ENCODE peak calls at places on chromosome 11, in four cellular contexts. S, G, H and P are unnamed samples.
A peak's percentile ranks its signal among the peaks of the same experiment; 100 is the strongest.

GRCh38 chr11:116037851-116038250 is 533.6 kb upstream of the CADM1 start:
- DNase-seq in G (no peak), H (peak; percentile 64), S (no peak), P (peak; percentile 74)

GRCh38 chr11:86068138-86068861 is 584 bp downstream of the PICALM start:
- DNase-seq in S (peak; percentile 51), H (peak; percentile 32), G (peak; percentile 63), P (peak; percentile 52)

GRCh38 chr11:104803770-104804169 is 94.5 kb downstream of the CASP12 start:
- DNase-seq in S (no peak), H (no peak), G (no peak), P (no peak)

GRCh38 chr11:46615756-46616155 is 1.3 kb downstream of the HARBI1 start:
- DNase-seq in H (no peak), G (no peak), S (no peak), P (no peak)

GRCh38 chr11:115645631-115646271 is 141.5 kb upstream of the CADM1 start:
- DNase-seq in G (peak; percentile 76), S (peak; percentile 20), H (no peak), P (peak; percentile 87)

GRCh38 chr11:83008581-83008923 is 63.1 kb downstream of the RAB30 start:
- DNase-seq in S (no peak), G (no peak), H (no peak), P (no peak)

GRCh38 chr11:130474637-130475400 is 26.4 kb downstream of the ADAMTS15 start:
- DNase-seq in H (no peak), G (no peak), S (no peak), P (no peak)

GRCh38 chr11:10646005-10646404 is 47.5 kb downstream of the IRAG1 start:
- DNase-seq in G (no peak), S (no peak), H (no peak), P (no peak)

GRCh38 chr11:8693010-8693551 is 10.5 kb downstream of the RPL27A start:
- DNase-seq in H (no peak), S (no peak), G (no peak), P (no peak)

GRCh38 chr11:60887531-60887930 is 18.9 kb downstream of the PRPF19 start:
- DNase-seq in G (no peak), S (peak; percentile 66), H (peak; percentile 18), P (peak; percentile 73)

GRCh38 chr11:123151366-123151765 is 43.7 kb downstream of the CLMP start:
- DNase-seq in G (no peak), H (no peak), S (no peak), P (no peak)

GRCh38 chr11:28966951-28967350 is 858.8 kb downstream of the METTL15 start:
- DNase-seq in H (no peak), G (no peak), S (no peak), P (no peak)

GRCh38 chr11:113553905-113554304 is 78.7 kb upstream of the DRD2 start:
- DNase-seq in G (no peak), H (no peak), S (no peak), P (peak; percentile 37)

GRCh38 chr11:8261921-8262551 is 1.6 kb downstream of the LMO1 start:
- DNase-seq in S (no peak), G (no peak), H (no peak), P (no peak)

GRCh38 chr11:45298718-45299117 is 12.6 kb upstream of the SYT13 start:
- DNase-seq in H (no peak), S (no peak), G (no peak), P (no peak)

GRCh38 chr11:64385953-64386704 is 27.2 kb downstream of the RPS6KA4 start:
- DNase-seq in H (no peak), G (no peak), S (no peak), P (no peak)

GRCh38 chr11:80096736-80097135 is 655.9 kb upstream of the TENM4 start:
- DNase-seq in S (no peak), G (no peak), H (no peak), P (no peak)

GRCh38 chr11:131932584-131933360 is 562.4 kb downstream of the NTM start:
- DNase-seq in S (peak; percentile 33), G (peak; percentile 52), H (no peak), P (no peak)

GRCh38 chr11:10777393-10777793 is 26.3 kb downstream of the CTR9 start:
- DNase-seq in G (no peak), S (no peak), H (no peak), P (no peak)

GRCh38 chr11:2220173-2220771 is 48.7 kb upstream of the TH start:
- DNase-seq in S (no peak), G (no peak), H (no peak), P (no peak)

GRCh38 chr11:1893581-1894359 is 2.1 kb upstream of the PRR33 start:
- DNase-seq in G (no peak), S (no peak), H (no peak), P (no peak)

GRCh38 chr11:66317322-66317765 is 500 bp upstream of the CD248 start:
- DNase-seq in H (no peak), G (peak; percentile 76), S (no peak), P (no peak)

GRCh38 chr11:3123316-3123715 is 41.8 kb downstream of the OSBPL5 start:
- DNase-seq in S (peak; percentile 32), H (peak; percentile 88), G (peak; percentile 91), P (no peak)

GRCh38 chr11:121274332-121274991 is 18.1 kb upstream of the SC5D start:
- DNase-seq in H (no peak), G (no peak), S (no peak), P (no peak)

GRCh38 chr11:86256608-86257007 is 12.1 kb downstream of the EED start:
- DNase-seq in G (no peak), H (no peak), S (no peak), P (no peak)

GRCh38 chr11:45028921-45029680 is 78.4 kb upstream of the TP53I11 start:
- DNase-seq in H (no peak), G (no peak), S (no peak), P (no peak)

GRCh38 chr11:46363031-46363407 is 15.8 kb downstream of the DGKZ start:
- DNase-seq in S (peak; percentile 71), G (peak; percentile 84), H (no peak), P (peak; percentile 72)

GRCh38 chr11:40328890-40329617 is 1130.4 kb downstream of the LRRC4C start:
- DNase-seq in S (peak; percentile 77), G (no peak), H (peak; percentile 26), P (no peak)

GRCh38 chr11:86802601-86803051 is 2.3 kb downstream of the PRSS23 start:
- DNase-seq in G (no peak), H (peak; percentile 50), S (peak; percentile 47), P (peak; percentile 26)